ENCODE peak calls at places on chromosomes 6 and 20, in eight cellular contexts. H is body of pancreas; E is brain microvascular endothelial cell; Q is CD8-positive, alpha-beta T cell; R is psoas muscle; T is CD4-positive, CD25-positive, alpha-beta regulatory T cell; J is CD8-positive, alpha-beta memory T cell; U is hepatocyte. O is an unnamed sample.

GRCh38 chr20:57619053-57619831 is 984 bp downstream of the ZBP1 start:
- DNase-seq in T (peak), E (no peak), H (peak), J (peak), Q (peak), R (peak), U (no peak), O (peak)

GRCh38 chr6:158047120-158047518 is 65.5 kb downstream of the SYNJ2 start:
- DNase-seq in E (peak), U (peak), J (peak), Q (peak), H (no peak), R (peak), T (peak), O (peak)

GRCh38 chr20:8800089-8800488 is 268.8 kb upstream of the PLCB4 start:
- DNase-seq in J (no peak), E (no peak), R (no peak), U (no peak), Q (no peak), H (no peak), T (no peak), O (no peak)

GRCh38 chr6:141988954-141989705 is 143.6 kb upstream of the GJE1 start:
- DNase-seq in R (no peak), Q (no peak), E (peak), U (peak), H (peak), J (peak), T (peak), O (no peak)

GRCh38 chr20:61850457-61850856 is 215.2 kb downstream of the TAF4 start:
- DNase-seq in U (no peak), J (no peak), T (no peak), E (no peak), H (no peak), R (peak), Q (no peak), O (peak)

GRCh38 chr6:67451874-67452273 is 1183.2 kb upstream of the ADGRB3 start:
- DNase-seq in U (no peak), T (no peak), J (no peak), H (no peak), Q (no peak), E (no peak), R (no peak), O (no peak)

GRCh38 chr6:23498013-23498412 is 628.0 kb upstream of the NRSN1 start:
- DNase-seq in Q (no peak), R (no peak), T (no peak), E (peak), U (peak), H (no peak), J (no peak), O (no peak)

GRCh38 chr6:8875986-8876385 is 440.6 kb upstream of the SLC35B3 start:
- DNase-seq in U (no peak), H (no peak), T (no peak), R (no peak), Q (no peak), E (no peak), J (no peak), O (no peak)

GRCh38 chr6:16676978-16677377 is 84.3 kb downstream of the ATXN1 start:
- DNase-seq in R (peak), U (no peak), H (peak), Q (no peak), T (no peak), E (peak), J (no peak), O (no peak)

GRCh38 chr20:62763404-62763803 is 32.9 kb upstream of the MRGBP start:
- DNase-seq in U (no peak), R (no peak), T (no peak), E (no peak), H (no peak), Q (no peak), J (no peak), O (no peak)

GRCh38 chr6:97850458-97851218 is 567.6 kb upstream of the MMS22L start:
- DNase-seq in Q (no peak), E (no peak), U (peak), J (no peak), T (no peak), H (no peak), R (no peak), O (no peak)

GRCh38 chr6:144543006-144543871 is 258.1 kb downstream of the UTRN start:
- DNase-seq in R (no peak), Q (no peak), H (no peak), E (peak), T (no peak), J (no peak), U (no peak), O (no peak)

DNA sequence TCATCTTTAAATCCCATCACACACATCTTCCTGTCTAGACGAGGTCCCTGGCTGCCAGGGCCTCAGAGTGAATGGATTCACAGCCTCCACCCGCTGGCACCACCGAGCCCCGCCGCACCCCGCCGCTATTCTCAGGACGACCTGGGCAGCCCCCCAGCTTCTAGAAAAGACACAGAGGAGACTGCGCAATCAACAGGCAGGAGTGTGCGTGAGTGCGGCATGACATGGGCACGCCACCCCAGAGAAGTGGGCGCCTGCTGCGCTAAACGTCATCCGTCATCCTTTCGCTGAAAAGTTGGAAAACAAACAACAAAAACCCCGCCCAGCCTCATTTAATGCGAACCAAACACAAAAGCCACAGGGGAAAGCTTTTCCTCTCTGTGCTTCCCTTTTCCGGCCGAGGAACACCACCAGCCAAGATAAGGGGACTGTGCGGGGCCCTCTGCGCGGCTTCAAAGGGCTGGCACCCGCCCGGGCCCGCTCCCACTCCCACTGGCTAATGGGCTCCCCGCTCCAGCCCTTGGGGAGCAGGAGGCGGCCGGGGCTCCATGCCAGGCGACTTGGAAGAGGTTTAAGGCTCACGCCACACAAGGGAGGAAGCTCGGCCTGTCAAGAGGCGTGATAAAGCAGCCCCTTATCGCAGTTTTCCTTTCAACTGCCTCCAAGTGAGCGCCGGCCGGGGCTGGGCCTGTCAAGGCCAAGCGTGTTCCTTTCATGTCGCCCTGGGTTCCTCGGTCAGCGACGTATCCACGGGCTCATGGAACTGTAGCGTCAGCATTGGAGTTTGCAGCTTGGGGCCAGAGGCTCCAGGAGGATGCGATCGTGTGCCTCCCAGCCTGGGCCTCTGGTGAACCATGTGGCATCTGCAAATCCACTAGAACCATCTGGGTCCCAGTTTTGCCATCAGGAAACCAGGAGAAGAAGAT is 50.1 kb downstream of the NFATC2 start:
- DNase-seq in Q (no peak), T (no peak), J (no peak), U (peak), R (peak), E (no peak), H (peak), O (peak)
- H3K27ac ChIP-seq in Q (peak), T (no peak), J (peak), U (no peak), R (no peak), E (no peak), H (peak), O (peak)

GRCh38 chr6:5781966-5782556 is 224.7 kb downstream of the NRN1 start:
- DNase-seq in H (no peak), E (no peak), Q (no peak), J (no peak), R (no peak), U (no peak), T (no peak), O (no peak)

GRCh38 chr6:5785235-5785634 is 221.5 kb downstream of the NRN1 start:
- DNase-seq in J (no peak), U (no peak), R (no peak), H (no peak), Q (no peak), E (no peak), T (no peak), O (no peak)

GRCh38 chr6:5783584-5784089 is 223.1 kb downstream of the NRN1 start:
- DNase-seq in U (no peak), J (no peak), R (no peak), Q (no peak), E (no peak), T (no peak), H (no peak), O (no peak)

GRCh38 chr6:5786321-5787053 is 220.2 kb downstream of the NRN1 start:
- DNase-seq in J (no peak), T (no peak), Q (no peak), H (no peak), U (no peak), E (no peak), R (no peak), O (no peak)

GRCh38 chr6:5782783-5783567 is 223.8 kb downstream of the NRN1 start:
- DNase-seq in R (peak), H (peak), T (no peak), E (no peak), Q (no peak), J (no peak), U (no peak), O (no peak)
- H3K4me3 ChIP-seq in R (peak), H (no peak), T (no peak), E (no peak), Q (no peak), J (no peak), U (no peak), O (no peak)

DNA sequence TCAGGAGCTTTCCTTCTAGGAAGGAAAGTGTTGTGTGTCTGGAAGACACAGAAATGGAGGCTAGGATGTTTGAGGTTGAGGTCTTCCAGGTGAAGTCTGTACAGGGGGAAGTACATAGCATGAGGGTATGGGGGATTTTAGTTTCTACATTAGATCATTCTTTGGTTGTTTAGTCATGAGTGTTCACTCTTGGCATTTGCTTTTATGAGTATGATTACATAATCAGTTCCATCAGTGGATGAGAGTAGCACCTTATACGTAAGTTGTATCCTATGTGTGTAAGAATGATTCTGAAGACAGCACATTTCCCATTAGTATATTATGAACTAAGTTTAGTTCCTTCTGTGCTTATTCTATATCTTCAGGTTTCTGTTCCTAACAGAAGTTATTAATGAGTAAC is 1.9 kb downstream of the CDYL start:
- DNase-seq in E (no peak), J (no peak), U (no peak), R (no peak), H (no peak), T (no peak), Q (no peak), O (no peak)
- H3K27ac ChIP-seq in E (no peak), J (no peak), U (peak), R (no peak), H (no peak), T (no peak), Q (no peak), O (no peak)

DNA sequence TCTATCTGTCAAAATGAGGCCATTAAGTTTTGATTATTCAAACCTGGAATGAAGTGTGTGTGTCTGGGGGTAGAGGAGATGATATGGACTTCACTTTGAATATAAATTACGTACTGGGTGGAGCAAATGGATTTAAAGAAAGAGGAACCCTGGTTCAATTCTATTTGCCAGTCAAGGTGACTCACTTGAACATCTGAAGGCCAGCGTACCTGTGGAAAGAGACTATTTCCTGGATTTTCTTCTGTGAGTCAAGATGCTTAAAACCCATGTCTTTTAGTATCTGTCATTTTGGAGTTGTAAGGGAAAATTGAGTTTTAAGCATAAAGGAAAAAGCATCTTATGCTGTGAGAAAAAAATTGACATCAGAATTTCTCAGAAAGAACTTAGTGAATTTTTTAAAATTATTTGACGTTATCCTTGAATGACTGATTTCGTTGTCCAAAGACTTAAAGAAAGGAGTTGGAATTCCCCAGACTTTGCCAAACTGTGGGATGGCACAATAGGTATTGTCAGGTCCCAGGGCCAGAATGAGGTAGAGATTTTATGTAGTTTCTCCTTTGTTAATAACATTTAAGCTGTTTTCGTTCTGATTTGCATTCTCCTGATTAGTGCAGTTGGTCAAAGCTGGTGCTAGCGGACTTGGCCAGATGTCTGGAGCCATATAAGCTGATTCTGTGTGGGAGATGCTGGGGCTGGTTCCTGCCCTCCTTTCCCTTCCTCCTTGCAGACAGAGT is 2.4 kb upstream of the PPP1R14C start:
- DNase-seq in U (no peak), J (no peak), E (no peak), Q (no peak), H (no peak), T (no peak), R (no peak), O (no peak)
- H3K4me3 ChIP-seq in U (no peak), J (no peak), E (no peak), Q (no peak), H (no peak), T (no peak), R (no peak), O (no peak)

GRCh38 chr20:49614338-49615050 is 46.6 kb upstream of the PTGIS start:
- DNase-seq in H (no peak), J (no peak), T (no peak), Q (no peak), R (peak), U (no peak), E (no peak), O (no peak)

GRCh38 chr20:49612127-49612738 is 44.3 kb upstream of the PTGIS start:
- DNase-seq in U (no peak), H (peak), R (peak), E (no peak), T (no peak), J (no peak), Q (no peak), O (peak)

GRCh38 chr20:49608752-49609670 is 41.1 kb upstream of the PTGIS start:
- DNase-seq in E (peak), U (peak), Q (peak), J (peak), R (peak), T (peak), H (peak), O (peak)

GRCh38 chr20:49607568-49607967 is 39.6 kb upstream of the PTGIS start:
- DNase-seq in E (no peak), U (no peak), R (no peak), J (no peak), T (no peak), Q (no peak), H (no peak), O (peak)

GRCh38 chr20:49610701-49611538 is 43.0 kb upstream of the PTGIS start:
- DNase-seq in U (peak), T (peak), E (peak), Q (peak), J (peak), H (peak), R (peak), O (peak)
- H3K27ac ChIP-seq in U (no peak), T (no peak), E (no peak), Q (no peak), J (no peak), H (no peak), R (peak), O (no peak)

GRCh38 chr20:49280463-49281058 is 2.7 kb upstream of the ZNFX1 start:
- DNase-seq in R (no peak), J (no peak), T (no peak), H (no peak), E (no peak), Q (no peak), U (peak), O (no peak)
- H3K4me3 ChIP-seq in R (peak), J (peak), T (peak), H (no peak), E (peak), Q (peak), U (peak), O (peak)

GRCh38 chr6:32472781-32473377 is 33.2 kb downstream of the HLA-DRA start:
- DNase-seq in J (no peak), R (no peak), E (no peak), H (no peak), U (no peak), Q (no peak), T (no peak), O (no peak)
- H3K27ac ChIP-seq in J (no peak), R (no peak), E (no peak), H (no peak), U (no peak), Q (no peak), T (no peak), O (peak)

GRCh38 chr6:108118359-108118724 is 43.8 kb upstream of the OSTM1 start:
- DNase-seq in Q (no peak), E (no peak), U (no peak), R (no peak), T (no peak), J (no peak), H (no peak), O (no peak)

GRCh38 chr6:108120311-108120710 is 45.5 kb upstream of the NR2E1 start:
- DNase-seq in U (no peak), J (no peak), E (no peak), Q (no peak), H (no peak), T (no peak), R (no peak), O (no peak)

GRCh38 chr6:108119212-108120141 is 44.9 kb upstream of the OSTM1 start:
- DNase-seq in H (no peak), J (no peak), E (no peak), Q (no peak), T (no peak), R (no peak), U (no peak), O (no peak)

GRCh38 chr6:108117427-108118358 is 43.2 kb upstream of the OSTM1 start:
- DNase-seq in U (peak), R (peak), T (peak), Q (no peak), E (no peak), H (peak), J (no peak), O (peak)

DNA sequence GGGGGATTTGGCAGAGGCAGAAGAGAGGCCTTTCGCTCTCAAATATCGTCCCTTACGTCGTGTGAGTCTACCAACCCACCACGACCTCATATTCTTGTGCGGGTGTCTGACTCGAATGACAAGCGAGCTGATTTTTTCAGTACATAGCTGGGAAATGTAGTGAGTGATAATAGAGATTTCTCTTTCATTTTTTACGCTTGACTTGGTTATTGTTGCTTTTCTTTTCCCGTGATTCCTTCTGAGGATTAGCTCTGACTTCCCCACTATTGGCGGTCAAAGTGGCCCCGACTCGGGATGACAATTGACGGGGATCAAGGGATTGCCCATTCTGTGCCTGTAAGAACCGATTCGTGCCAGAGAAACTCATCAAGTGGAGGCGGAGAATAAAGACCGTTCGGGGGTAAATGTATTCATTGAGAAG is 44.3 kb upstream of the OSTM1 start:
- DNase-seq in E (no peak), J (no peak), R (no peak), Q (no peak), U (no peak), T (no peak), H (no peak), O (no peak)
- H3K4me3 ChIP-seq in E (peak), J (peak), R (peak), Q (peak), U (peak), T (peak), H (no peak), O (peak)

GRCh38 chr6:134532694-134533624 is 215.0 kb upstream of the SGK1 start:
- DNase-seq in J (no peak), H (peak), E (no peak), Q (no peak), T (no peak), R (no peak), U (no peak), O (no peak)
- H3K27ac ChIP-seq in J (no peak), H (peak), E (no peak), Q (no peak), T (no peak), R (peak), U (no peak), O (no peak)